ENCODE peak calls at places on chromosomes 1 and 21, in seven cellular contexts. One of them, this sample, is unnamed.

GRCh38 chr1:12692967-12693782 is 22.7 kb upstream of the AADACL3 start:
- DNase-seq in K562: no peak
- DNase-seq in GM12891: no peak
- DNase-seq in SK-N-SH: no peak
- DNase-seq in H1: no peak
- DNase-seq in GM12878: no peak
- DNase-seq in HepG2: no peak
- DNase-seq in this sample: no peak

GRCh38 chr21:46402421-46402820 is 56.3 kb upstream of the DIP2A start:
- DNase-seq in K562: no peak
- DNase-seq in GM12891: no peak
- DNase-seq in SK-N-SH: no peak
- DNase-seq in H1: no peak
- DNase-seq in GM12878: no peak
- DNase-seq in HepG2: no peak
- DNase-seq in this sample: no peak

GRCh38 chr1:1213153-1213918 is 617 bp downstream of the TNFRSF4 start:
- DNase-seq in K562: no peak
- DNase-seq in GM12891: no peak
- DNase-seq in SK-N-SH: peak; percentile 36
- DNase-seq in H1: no peak
- DNase-seq in GM12878: no peak
- DNase-seq in HepG2: no peak
- DNase-seq in this sample: no peak

GRCh38 chr1:118993712-118994049 is 5.5 kb upstream of the TBX15 start:
- DNase-seq in K562: no peak
- DNase-seq in GM12891: no peak
- DNase-seq in SK-N-SH: no peak
- DNase-seq in H1: no peak
- DNase-seq in GM12878: no peak
- DNase-seq in HepG2: no peak
- DNase-seq in this sample: no peak

GRCh38 chr1:234409328-234409727 is 36.1 kb downstream of the COA6 start:
- DNase-seq in K562: no peak
- DNase-seq in GM12891: no peak
- DNase-seq in SK-N-SH: peak; percentile 57
- DNase-seq in H1: no peak
- DNase-seq in GM12878: no peak
- DNase-seq in HepG2: no peak
- DNase-seq in this sample: no peak

GRCh38 chr1:158407092-158407491 is 7.8 kb upstream of the OR10T2 start:
- DNase-seq in K562: no peak
- DNase-seq in GM12891: no peak
- DNase-seq in SK-N-SH: no peak
- DNase-seq in H1: no peak
- DNase-seq in GM12878: no peak
- DNase-seq in HepG2: no peak
- DNase-seq in this sample: no peak

GRCh38 chr21:17726047-17726446 is 93.1 kb downstream of the C21orf91 start:
- DNase-seq in K562: no peak
- DNase-seq in GM12891: no peak
- DNase-seq in SK-N-SH: peak; percentile 30
- DNase-seq in H1: no peak
- DNase-seq in GM12878: no peak
- DNase-seq in HepG2: peak; percentile 10
- DNase-seq in this sample: no peak

GRCh38 chr1:106456832-106457231 is 599.6 kb upstream of the PRMT6 start:
- DNase-seq in K562: no peak
- DNase-seq in GM12891: no peak
- DNase-seq in SK-N-SH: no peak
- DNase-seq in H1: no peak
- DNase-seq in GM12878: no peak
- DNase-seq in HepG2: no peak
- DNase-seq in this sample: no peak

GRCh38 chr1:117600966-117601365 is 4.9 kb upstream of the TENT5C start:
- DNase-seq in K562: no peak
- DNase-seq in GM12891: no peak
- DNase-seq in SK-N-SH: no peak
- DNase-seq in H1: no peak
- DNase-seq in GM12878: no peak
- DNase-seq in HepG2: no peak
- DNase-seq in this sample: no peak

GRCh38 chr1:30187413-30188023 is 535.9 kb downstream of the MATN1 start:
- DNase-seq in K562: no peak
- DNase-seq in GM12891: no peak
- DNase-seq in SK-N-SH: no peak
- DNase-seq in H1: no peak
- DNase-seq in GM12878: no peak
- DNase-seq in HepG2: no peak
- DNase-seq in this sample: no peak

GRCh38 chr1:93715529-93716126 is 34.0 kb upstream of the BCAR3 start:
- DNase-seq in K562: no peak
- DNase-seq in GM12891: no peak
- DNase-seq in SK-N-SH: no peak
- DNase-seq in H1: no peak
- DNase-seq in GM12878: no peak
- DNase-seq in HepG2: no peak
- DNase-seq in this sample: no peak

GRCh38 chr1:55869050-55869449 is 653.9 kb upstream of the USP24 start:
- DNase-seq in K562: no peak
- DNase-seq in GM12891: no peak
- DNase-seq in SK-N-SH: no peak
- DNase-seq in H1: no peak
- DNase-seq in GM12878: no peak
- DNase-seq in HepG2: no peak
- DNase-seq in this sample: no peak

GRCh38 chr1:183106746-183107145 is 79.3 kb upstream of the LAMC2 start:
- DNase-seq in K562: no peak
- DNase-seq in GM12891: no peak
- DNase-seq in SK-N-SH: no peak
- DNase-seq in H1: no peak
- DNase-seq in GM12878: no peak
- DNase-seq in HepG2: no peak
- DNase-seq in this sample: no peak

GRCh38 chr1:203316626-203317093 is 11.3 kb downstream of the BTG2 start:
- DNase-seq in K562: no peak
- DNase-seq in GM12891: no peak
- DNase-seq in SK-N-SH: peak; percentile 67
- DNase-seq in H1: no peak
- DNase-seq in GM12878: no peak
- DNase-seq in HepG2: no peak
- DNase-seq in this sample: no peak

GRCh38 chr1:43836267-43836951 is 97.2 kb upstream of the ARTN start:
- DNase-seq in K562: peak; percentile 62
- DNase-seq in GM12891: no peak
- DNase-seq in SK-N-SH: peak; percentile 85
- DNase-seq in H1: no peak
- DNase-seq in GM12878: peak; percentile 88
- DNase-seq in HepG2: peak; percentile 55
- DNase-seq in this sample: no peak

GRCh38 chr1:39781349-39781715 is 7.3 kb downstream of the BMP8B start:
- DNase-seq in K562: peak; percentile 6
- DNase-seq in GM12891: no peak
- DNase-seq in SK-N-SH: no peak
- DNase-seq in H1: no peak
- DNase-seq in GM12878: no peak
- DNase-seq in HepG2: no peak
- DNase-seq in this sample: no peak

GRCh38 chr1:39507230-39507928 is 15.9 kb downstream of the BMP8A start:
- DNase-seq in K562: peak; percentile 30
- DNase-seq in GM12891: no peak
- DNase-seq in SK-N-SH: peak; percentile 58
- DNase-seq in H1: no peak
- DNase-seq in GM12878: no peak
- DNase-seq in HepG2: peak; percentile 25
- DNase-seq in this sample: no peak

GRCh38 chr1:154465621-154466020 is 36.4 kb upstream of the TDRD10 start:
- DNase-seq in K562: no peak
- DNase-seq in GM12891: no peak
- DNase-seq in SK-N-SH: no peak
- DNase-seq in H1: no peak
- DNase-seq in GM12878: no peak
- DNase-seq in HepG2: no peak
- DNase-seq in this sample: no peak

GRCh38 chr1:181469829-181470228 is 13.5 kb upstream of the CACNA1E start:
- DNase-seq in K562: peak; percentile 34
- DNase-seq in GM12891: no peak
- DNase-seq in SK-N-SH: no peak
- DNase-seq in H1: no peak
- DNase-seq in GM12878: no peak
- DNase-seq in HepG2: no peak
- DNase-seq in this sample: no peak

GRCh38 chr1:168148916-168149315 is 12.2 kb upstream of the GPR161 start:
- DNase-seq in K562: no peak
- DNase-seq in GM12891: no peak
- DNase-seq in SK-N-SH: no peak
- DNase-seq in H1: no peak
- DNase-seq in GM12878: peak; percentile 45
- DNase-seq in HepG2: no peak
- DNase-seq in this sample: no peak

GRCh38 chr1:159958721-159959380 is 4.8 kb upstream of the SLAMF9 start:
- DNase-seq in K562: no peak
- DNase-seq in GM12891: no peak
- DNase-seq in SK-N-SH: no peak
- DNase-seq in H1: no peak
- DNase-seq in GM12878: no peak
- DNase-seq in HepG2: no peak
- DNase-seq in this sample: no peak

GRCh38 chr1:100077525-100077924 is 55.2 kb downstream of the SASS6 start:
- DNase-seq in K562: no peak
- DNase-seq in GM12891: no peak
- DNase-seq in SK-N-SH: no peak
- DNase-seq in H1: no peak
- DNase-seq in GM12878: peak; percentile 72
- DNase-seq in HepG2: no peak
- DNase-seq in this sample: no peak

GRCh38 chr1:90704817-90705216 is 12.3 kb downstream of the BARHL2 start:
- DNase-seq in K562: no peak
- DNase-seq in GM12891: no peak
- DNase-seq in SK-N-SH: no peak
- DNase-seq in H1: no peak
- DNase-seq in GM12878: no peak
- DNase-seq in HepG2: no peak
- DNase-seq in this sample: no peak

GRCh38 chr1:90705910-90706309 is 11.2 kb downstream of the BARHL2 start:
- DNase-seq in K562: no peak
- DNase-seq in GM12891: no peak
- DNase-seq in SK-N-SH: no peak
- DNase-seq in H1: no peak
- DNase-seq in GM12878: no peak
- DNase-seq in HepG2: no peak
- DNase-seq in this sample: no peak

GRCh38 chr1:90708236-90708786 is 8.8 kb downstream of the BARHL2 start:
- DNase-seq in K562: no peak
- DNase-seq in GM12891: no peak
- DNase-seq in SK-N-SH: no peak
- DNase-seq in H1: no peak
- DNase-seq in GM12878: no peak
- DNase-seq in HepG2: no peak
- DNase-seq in this sample: no peak

GRCh38 chr1:90707363-90707710 is 9.8 kb downstream of the BARHL2 start:
- DNase-seq in K562: no peak
- DNase-seq in GM12891: no peak
- DNase-seq in SK-N-SH: no peak
- DNase-seq in H1: no peak
- DNase-seq in GM12878: no peak
- DNase-seq in HepG2: peak; percentile 33
- DNase-seq in this sample: no peak

GRCh38 chr1:90706437-90707362 is 10.4 kb downstream of the BARHL2 start:
- DNase-seq in K562: no peak
- DNase-seq in GM12891: no peak
- DNase-seq in SK-N-SH: peak; percentile 56
- DNase-seq in H1: no peak
- DNase-seq in GM12878: no peak
- DNase-seq in HepG2: peak; percentile 5
- DNase-seq in this sample: no peak
- TF ChIP-seq TAF1 in K562: no peak
- TF ChIP-seq TAF1 in GM12891: no peak
- TF ChIP-seq TAF1 in SK-N-SH: no peak
- TF ChIP-seq TAF1 in H1: no peak
- TF ChIP-seq TAF1 in GM12878: no peak
- TF ChIP-seq TAF1 in HepG2: no peak
- TF ChIP-seq TAF1 in this sample: no peak

GRCh38 chr1:32249831-32250525 is 1.1 kb upstream of the LCK start:
- DNase-seq in K562: no peak
- DNase-seq in GM12891: peak; percentile 72
- DNase-seq in SK-N-SH: no peak
- DNase-seq in H1: no peak
- DNase-seq in GM12878: peak; percentile 95
- DNase-seq in HepG2: peak; percentile 91
- DNase-seq in this sample: peak; percentile 78
- TF ChIP-seq POLR2AphosphoS5 in K562: no peak
- TF ChIP-seq POLR2AphosphoS5 in GM12891: peak; percentile 20
- TF ChIP-seq POLR2AphosphoS5 in SK-N-SH: no peak
- TF ChIP-seq POLR2AphosphoS5 in H1: no peak
- TF ChIP-seq POLR2AphosphoS5 in GM12878: peak; percentile 55
- TF ChIP-seq POLR2AphosphoS5 in HepG2: peak; percentile 74
- TF ChIP-seq POLR2AphosphoS5 in this sample: peak; percentile 88

DNA sequence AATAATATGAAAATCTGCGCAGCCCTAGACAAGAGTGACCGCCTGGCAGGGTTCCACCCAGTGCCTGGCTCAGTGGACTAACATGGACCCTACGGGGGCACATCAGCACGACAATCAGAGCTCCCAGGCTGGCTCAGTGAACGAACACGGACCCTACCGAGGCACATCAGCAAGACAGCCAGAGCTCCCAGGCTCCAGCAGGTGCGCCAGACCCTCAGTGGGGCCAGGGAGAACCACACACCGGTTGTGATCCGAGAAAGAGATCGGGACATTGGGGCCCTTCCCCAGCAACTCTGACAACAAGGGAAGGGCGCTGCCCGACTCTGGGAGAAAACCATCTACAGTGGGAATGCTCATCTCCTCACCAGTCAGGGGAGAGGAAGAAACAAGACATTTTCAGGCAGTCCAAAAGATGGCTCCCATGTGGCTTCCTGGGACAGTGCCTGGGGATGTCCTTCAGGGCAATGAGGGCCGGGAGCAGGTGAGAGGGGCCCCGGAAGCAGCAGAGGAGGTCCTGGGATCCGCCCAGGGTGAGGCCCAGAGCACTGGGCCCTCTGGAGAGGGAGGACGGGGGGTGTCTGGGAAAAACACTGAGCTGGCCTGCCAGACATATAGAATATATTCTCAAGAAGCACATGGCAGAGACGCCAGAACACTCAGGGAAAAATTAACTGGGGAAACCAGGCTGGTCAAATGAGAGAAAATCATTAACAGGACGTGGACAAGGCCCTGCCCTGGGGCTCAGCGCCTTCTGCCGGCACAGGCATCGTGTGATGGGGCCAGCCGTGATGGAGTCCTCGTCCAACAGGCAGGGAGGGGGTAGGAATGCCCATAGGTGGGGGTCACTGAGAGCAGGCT is 4.8 kb downstream of the ARHGEF16 start:
- DNase-seq in K562: no peak
- DNase-seq in GM12891: no peak
- DNase-seq in SK-N-SH: peak; percentile 68
- DNase-seq in H1: no peak
- DNase-seq in GM12878: no peak
- DNase-seq in HepG2: no peak
- DNase-seq in this sample: no peak
- TF ChIP-seq TAF1 in K562: no peak
- TF ChIP-seq TAF1 in GM12891: no peak
- TF ChIP-seq TAF1 in SK-N-SH: no peak
- TF ChIP-seq TAF1 in H1: no peak
- TF ChIP-seq TAF1 in GM12878: no peak
- TF ChIP-seq TAF1 in HepG2: no peak
- TF ChIP-seq TAF1 in this sample: no peak

GRCh38 chr1:17423781-17424245 is 15.7 kb downstream of the RCC2 start:
- DNase-seq in K562: no peak
- DNase-seq in GM12891: no peak
- DNase-seq in SK-N-SH: no peak
- DNase-seq in H1: no peak
- DNase-seq in GM12878: no peak
- DNase-seq in HepG2: no peak
- DNase-seq in this sample: no peak
- TF ChIP-seq POLR2AphosphoS5 in K562: no peak
- TF ChIP-seq POLR2AphosphoS5 in GM12891: no peak
- TF ChIP-seq POLR2AphosphoS5 in SK-N-SH: no peak
- TF ChIP-seq POLR2AphosphoS5 in H1: peak; percentile 63
- TF ChIP-seq POLR2AphosphoS5 in GM12878: no peak
- TF ChIP-seq POLR2AphosphoS5 in HepG2: no peak
- TF ChIP-seq POLR2AphosphoS5 in this sample: no peak

This sample was measured in GM12892.